ENCODE peak calls at places on chromosomes 11 and 22, in five cellular contexts. Z, X, G, Q and P are unnamed samples.
A peak's percentile ranks its signal among the peaks of the same experiment; 100 is the strongest.

GRCh38 chr11:10932976-10933375 is 75.1 kb upstream of the ZBED5 start:
- DNase-seq in G (no peak), X (no peak), Z (no peak), Q (peak; percentile 26), P (no peak)

GRCh38 chr11:62881579-62882427 is 1.1 kb downstream of the SLC3A2 start:
- DNase-seq in Z (peak; percentile 80), G (peak; percentile 78), Q (peak; percentile 96), X (peak; percentile 98), P (no peak)

GRCh38 chr11:20112291-20113146 is 47.8 kb downstream of the DBX1 start:
- DNase-seq in Q (no peak), G (no peak), Z (no peak), X (peak; percentile 87), P (peak; percentile 45)

GRCh38 chr22:36911887-36912661 is 1.4 kb upstream of the CSF2RB start:
- DNase-seq in Z (no peak), Q (peak; percentile 84), X (no peak), G (no peak), P (peak; percentile 62)

GRCh38 chr22:37802310-37803194 is 5.2 kb upstream of the GCAT start:
- DNase-seq in Q (peak; percentile 90), G (peak; percentile 58), Z (no peak), X (no peak), P (peak; percentile 80)

GRCh38 chr11:74366576-74366975 is 31.7 kb downstream of the PGM2L1 start:
- DNase-seq in Z (no peak), G (no peak), X (no peak), Q (peak; percentile 38), P (no peak)

GRCh38 chr22:27154717-27155116 is 497.3 kb downstream of the MIAT start:
- DNase-seq in Q (no peak), Z (no peak), X (no peak), G (no peak), P (no peak)

GRCh38 chr11:1009371-1009770 is 27.1 kb downstream of the MUC6 start:
- DNase-seq in Z (no peak), X (no peak), G (no peak), Q (no peak), P (no peak)

GRCh38 chr11:12088047-12088481 is 22.3 kb upstream of the MICAL2 start:
- DNase-seq in X (no peak), Q (no peak), G (peak; percentile 10), Z (no peak), P (no peak)

GRCh38 chr11:116788534-116788933 is 711 bp upstream of the ZPR1 start:
- DNase-seq in Z (no peak), Q (no peak), X (no peak), G (no peak), P (no peak)

GRCh38 chr11:63567044-63567840 is 4.1 kb upstream of the PLAAT2 start:
- DNase-seq in Z (no peak), Q (peak; percentile 49), X (peak; percentile 60), G (no peak), P (peak; percentile 42)

GRCh38 chr22:17384612-17385345 is 15.5 kb downstream of the CECR2 start:
- DNase-seq in X (no peak), Q (no peak), Z (no peak), G (no peak), P (no peak)

GRCh38 chr11:71498091-71498490 is 29.0 kb upstream of the KRTAP5-7 start:
- DNase-seq in Q (no peak), Z (no peak), G (no peak), X (no peak), P (no peak)

GRCh38 chr22:28297504-28297903 is 378.4 kb upstream of the PITPNB start:
- DNase-seq in G (no peak), Q (no peak), X (no peak), Z (no peak), P (no peak)